ENCODE peak calls at places on chromosomes 13 and 19, in six cellular contexts. N is activated CD4-positive, CD25-positive, alpha-beta regulatory T cell; B is HS-27A; S is WERI-Rb-1; P is HFF-Myc; Z is left ventricle myocardium superior. V is an unnamed sample.

GRCh38 chr19:31504221-31504620 is 155.0 kb upstream of the TSHZ3 start:
- DNase-seq in Z (no peak), N (no peak), B (no peak), S (no peak), P (no peak), V (no peak)

GRCh38 chr19:50835785-50836542 is 2.6 kb upstream of the KLK15 start:
- DNase-seq in P (no peak), B (no peak), Z (peak; percentile 80), S (peak; percentile 85), N (peak; percentile 30), V (peak; percentile 72)

GRCh38 chr19:18428837-18429674 is 8.9 kb downstream of the ISYNA1 start:
- DNase-seq in S (peak; percentile 97), P (no peak), B (no peak), Z (peak; percentile 87), N (peak; percentile 49), V (peak; percentile 80)

GRCh38 chr13:105918842-105919741 is 616.4 kb downstream of the EFNB2 start:
- DNase-seq in B (no peak), Z (no peak), S (no peak), N (no peak), P (peak; percentile 32), V (peak; percentile 42)

GRCh38 chr13:111253334-111253872 is 67.0 kb upstream of the TEX29 start:
- DNase-seq in N (no peak), S (no peak), Z (no peak), P (no peak), B (no peak), V (no peak)

GRCh38 chr19:34128558-34129250 is 43.6 kb upstream of the LSM14A start:
- DNase-seq in P (no peak), B (no peak), N (no peak), Z (no peak), S (no peak), V (no peak)

GRCh38 chr19:33064778-33065550 is at the start of gene RHPN2:
- DNase-seq in B (no peak), S (peak; percentile 76), N (peak; percentile 11), P (no peak), Z (peak; percentile 80), V (peak; percentile 57)

GRCh38 chr13:99307247-99307646 is at the start of gene GPR183:
- DNase-seq in P (no peak), S (no peak), B (no peak), Z (no peak), N (no peak), V (peak; percentile 58)

GRCh38 chr13:43127827-43128226 is 104.4 kb downstream of the DNAJC15 start:
- DNase-seq in Z (no peak), S (no peak), P (no peak), B (no peak), N (no peak), V (no peak)

GRCh38 chr13:44814144-44814543 is 175.1 kb downstream of the NUFIP1 start:
- DNase-seq in S (no peak), Z (no peak), P (no peak), B (no peak), N (no peak), V (no peak)

GRCh38 chr13:112885782-112886268 is 83.2 kb upstream of the MCF2L start:
- DNase-seq in N (no peak), Z (peak; percentile 90), S (peak; percentile 100), B (peak; percentile 7), P (peak; percentile 61), V (peak; percentile 83)

GRCh38 chr13:93450226-93450625 is 223.6 kb downstream of the GPC6 start:
- DNase-seq in B (no peak), N (no peak), P (no peak), S (no peak), Z (no peak), V (no peak)

GRCh38 chr19:4970558-4971423 is 1.9 kb downstream of the KDM4B start:
- DNase-seq in N (no peak), P (no peak), S (peak; percentile 71), B (no peak), Z (peak; percentile 80), V (peak; percentile 43)

GRCh38 chr19:756232-756631 is 5.3 kb downstream of the MISP start:
- DNase-seq in Z (no peak), S (no peak), N (no peak), P (no peak), B (no peak), V (peak; percentile 35)

GRCh38 chr19:35703343-35703742 is 1.0 kb upstream of the ZBTB32 start:
- DNase-seq in B (no peak), Z (no peak), S (peak; percentile 86), N (no peak), P (no peak), V (no peak)

GRCh38 chr13:90103099-90103784 is 1244.2 kb upstream of the MIR17HG start:
- DNase-seq in S (peak; percentile 72), Z (no peak), B (no peak), N (no peak), P (no peak), V (no peak)

GRCh38 chr13:110651271-110651670 is 35.9 kb downstream of the NAXD start:
- DNase-seq in Z (no peak), B (no peak), P (no peak), N (no peak), S (no peak), V (no peak)

GRCh38 chr13:51726446-51727185 is 77.3 kb downstream of the DHRS12 start:
- DNase-seq in S (no peak), Z (no peak), N (no peak), B (no peak), P (no peak), V (peak; percentile 69)

GRCh38 chr19:50311723-50312635 is 17.2 kb downstream of the KCNC3 start:
- DNase-seq in S (peak; percentile 62), N (no peak), Z (no peak), P (no peak), B (no peak), V (no peak)

GRCh38 chr13:80921556-80921955 is 580.6 kb upstream of the SPRY2 start:
- DNase-seq in N (no peak), S (no peak), Z (no peak), B (no peak), P (no peak), V (peak; percentile 91)

GRCh38 chr13:44368599-44369368 is 4.8 kb upstream of the SERP2 start:
- DNase-seq in Z (no peak), S (no peak), P (no peak), N (no peak), B (no peak), V (no peak)

GRCh38 chr13:75725784-75726183 is 89.7 kb downstream of the LMO7 start:
- DNase-seq in P (no peak), S (no peak), N (no peak), Z (no peak), B (no peak), V (peak; percentile 50)

GRCh38 chr13:113627136-113627535 is 30.9 kb downstream of the ATP4B start:
- DNase-seq in Z (no peak), S (no peak), B (no peak), N (no peak), P (no peak), V (no peak)

GRCh38 chr13:96730676-96731075 is 263.6 kb downstream of the OXGR1 start:
- DNase-seq in B (no peak), P (no peak), S (no peak), Z (no peak), N (no peak), V (no peak)

GRCh38 chr19:4067396-4068057 is 828 bp upstream of the ZBTB7A start:
- DNase-seq in P (no peak), B (no peak), N (no peak), Z (peak; percentile 66), S (peak; percentile 49), V (peak; percentile 39)

GRCh38 chr13:77316430-77316829 is 10.5 kb downstream of the MYCBP2 start:
- DNase-seq in Z (no peak), P (no peak), N (no peak), B (no peak), S (no peak), V (peak; percentile 90)

GRCh38 chr19:6125571-6125989 is 9.9 kb upstream of the ACSBG2 start:
- DNase-seq in S (peak; percentile 65), P (peak; percentile 66), N (no peak), B (peak; percentile 43), Z (peak; percentile 44), V (peak; percentile 75)

GRCh38 chr19:3873151-3873550 is 4.3 kb upstream of the ZFR2 start:
- DNase-seq in P (no peak), Z (no peak), S (no peak), B (no peak), N (no peak), V (no peak)

GRCh38 chr13:31987071-31987470 is 44.5 kb upstream of the FRY start:
- DNase-seq in S (no peak), N (no peak), Z (no peak), P (no peak), B (no peak), V (no peak)